ENCODE peak calls at places on chromosomes 5 and 9, in nine cellular contexts. X, V, L, Q, W, S, P, O and F are unnamed samples.

GRCh38 chr9:106689089-106689488 is 173.9 kb upstream of the ZNF462 start:
- DNase-seq in X (no peak), V (no peak), L (no peak), Q (no peak), W (no peak), S (no peak), P (no peak), O (no peak), F (no peak)

GRCh38 chr5:39376293-39376714 is 12.0 kb upstream of the C9 start:
- DNase-seq in X (peak; percentile 30), V (no peak), L (peak; percentile 72), Q (no peak), W (peak; percentile 22), S (no peak), P (no peak), O (peak; percentile 27), F (peak; percentile 32)

GRCh38 chr5:33941090-33941489 is 4.9 kb downstream of the RXFP3 start:
- DNase-seq in X (no peak), V (no peak), L (no peak), Q (no peak), W (no peak), S (no peak), P (no peak), O (no peak), F (no peak)

GRCh38 chr5:65769539-65769938 is 47.5 kb downstream of the NLN start:
- DNase-seq in X (no peak), V (no peak), L (peak; percentile 74), Q (no peak), W (peak; percentile 2), S (no peak), P (no peak), O (no peak), F (no peak)

GRCh38 chr9:99029083-99029482 is 75.8 kb upstream of the TGFBR1 start:
- DNase-seq in X (no peak), V (no peak), L (no peak), Q (no peak), W (no peak), S (no peak), P (no peak), O (no peak), F (no peak)

GRCh38 chr9:20048437-20048836 is 259.6 kb upstream of the SLC24A2 start:
- DNase-seq in X (no peak), V (no peak), L (no peak), Q (no peak), W (no peak), S (no peak), P (no peak), O (no peak), F (no peak)

GRCh38 chr5:16406630-16407029 is 59.0 kb downstream of the ZNF622 start:
- DNase-seq in X (no peak), V (no peak), L (no peak), Q (no peak), W (no peak), S (no peak), P (no peak), O (no peak), F (no peak)

GRCh38 chr5:61808091-61808490 is 476.0 kb downstream of the ZSWIM6 start:
- DNase-seq in X (peak; percentile 6), V (no peak), L (no peak), Q (no peak), W (no peak), S (no peak), P (peak; percentile 30), O (no peak), F (no peak)

GRCh38 chr9:22423566-22423965 is 23.1 kb upstream of the DMRTA1 start:
- DNase-seq in X (no peak), V (no peak), L (no peak), Q (no peak), W (no peak), S (no peak), P (no peak), O (no peak), F (no peak)

GRCh38 chr5:67166460-67166871 is 30.1 kb downstream of the CD180 start:
- DNase-seq in X (no peak), V (peak; percentile 70), L (no peak), Q (no peak), W (peak; percentile 7), S (peak; percentile 92), P (peak; percentile 63), O (peak; percentile 70), F (no peak)

GRCh38 chr9:93657331-93658111 is 81.1 kb downstream of the PHF2 start:
- DNase-seq in X (no peak), V (peak; percentile 53), L (no peak), Q (no peak), W (no peak), S (peak; percentile 56), P (no peak), O (peak; percentile 5), F (no peak)

GRCh38 chr9:116124472-116125040 is 29.0 kb upstream of the PAPPA start:
- DNase-seq in X (no peak), V (no peak), L (no peak), Q (no peak), W (no peak), S (no peak), P (no peak), O (no peak), F (no peak)

GRCh38 chr9:98253563-98253962 is 1.9 kb downstream of the TBC1D2 start:
- DNase-seq in X (no peak), V (no peak), L (no peak), Q (no peak), W (no peak), S (no peak), P (no peak), O (no peak), F (no peak)

GRCh38 chr9:82488319-82488701 is 499.7 kb downstream of the SPATA31D1 start:
- DNase-seq in X (peak; percentile 30), V (no peak), L (no peak), Q (no peak), W (no peak), S (no peak), P (peak; percentile 41), O (no peak), F (no peak)

GRCh38 chr5:147167529-147167928 is 67.3 kb upstream of the STK32A start:
- DNase-seq in X (no peak), V (no peak), L (no peak), Q (no peak), W (no peak), S (no peak), P (no peak), O (no peak), F (no peak)

GRCh38 chr5:151002250-151002649 is 18.1 kb upstream of the GPX3 start:
- DNase-seq in X (peak; percentile 41), V (no peak), L (peak; percentile 55), Q (no peak), W (peak; percentile 28), S (no peak), P (no peak), O (no peak), F (no peak)

GRCh38 chr9:127107344-127108181 is 14.9 kb downstream of the ANGPTL2 start:
- DNase-seq in X (no peak), V (no peak), L (no peak), Q (no peak), W (no peak), S (no peak), P (no peak), O (no peak), F (no peak)
- H3K27ac ChIP-seq in X (no peak overlapping the region), V (peak overlapping the region; percentile 87), L (no peak overlapping the region), Q (no peak overlapping the region), W (no peak overlapping the region), S (no peak overlapping the region), P (peak overlapping the region; percentile 67), O (peak overlapping the region; percentile 61), F (no peak overlapping the region)

DNA sequence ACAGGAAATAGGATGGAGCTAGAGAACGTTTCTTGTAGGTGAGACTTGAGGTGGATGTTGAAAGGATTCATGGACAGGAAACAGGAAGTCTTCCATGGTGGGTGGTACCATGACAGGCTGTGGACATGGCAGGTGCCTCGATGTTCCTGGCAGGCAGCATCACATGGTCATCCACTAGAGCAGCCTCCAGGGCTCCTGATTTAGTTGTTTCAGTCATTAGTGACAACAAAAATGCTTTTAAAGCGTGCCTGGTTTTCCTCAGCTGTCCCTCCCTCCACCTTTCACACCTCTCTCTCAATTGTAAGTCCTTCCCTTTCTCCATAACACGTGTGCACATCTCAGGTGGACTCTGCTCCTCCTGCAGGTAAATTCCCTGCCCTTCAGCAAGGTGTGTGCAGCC is 25.2 kb upstream of the ASPN start:
- DNase-seq in X (peak; percentile 22), V (no peak), L (no peak), Q (no peak), W (no peak), S (no peak), P (no peak), O (no peak), F (no peak)
- H3K4me1 ChIP-seq in X (peaks cover 24% of the 10 kb centered on the region), V (peaks cover 58% of the 10 kb centered on the region), L (no peaks in the 10 kb centered on the region), Q (peaks cover 3% of the 10 kb centered on the region), W (no peaks in the 10 kb centered on the region), S (no peaks in the 10 kb centered on the region), P (peaks cover 45% of the 10 kb centered on the region), O (peaks cover 43% of the 10 kb centered on the region), F (no peaks in the 10 kb centered on the region)

DNA sequence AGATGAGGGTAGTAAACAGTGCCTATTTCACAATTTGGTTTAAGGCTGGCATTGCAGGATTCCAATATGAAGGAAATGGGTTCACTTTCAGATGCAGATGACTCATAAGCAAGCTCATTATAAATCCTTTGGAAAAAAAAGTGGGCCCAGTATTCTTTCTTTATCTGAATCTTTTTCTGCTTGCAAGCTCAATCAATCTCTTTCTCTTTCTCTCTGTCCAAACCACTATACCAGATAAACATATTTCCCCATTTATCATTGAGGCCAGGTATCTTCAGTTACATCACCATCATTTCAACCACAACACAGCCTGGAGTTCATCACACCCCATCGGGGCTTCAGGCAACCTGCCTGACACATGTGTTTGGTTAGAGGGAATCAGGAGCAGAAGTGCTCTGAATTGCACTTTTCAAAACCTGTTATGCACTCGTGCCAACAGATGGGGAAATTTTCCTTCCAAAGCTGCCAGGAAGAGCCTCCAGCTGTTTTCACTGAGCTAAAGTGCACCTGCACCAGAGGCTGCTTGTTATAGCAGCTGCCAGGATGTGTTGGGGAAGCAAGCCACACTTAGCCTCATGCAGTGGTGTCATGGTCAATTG is 30.0 kb upstream of the MAMDC2 start:
- DNase-seq in X (peak; percentile 52), V (peak; percentile 82), L (peak; percentile 12), Q (no peak), W (no peak), S (no peak), P (no peak), O (no peak), F (no peak)
- TF ChIP-seq POLR2AphosphoS5 in X (peak; percentile 96), V (peak; percentile 43), L (no peak), Q (no peak), W (no peak), S (no peak), P (no peak), O (peak; percentile 17), F (no peak)

DNA sequence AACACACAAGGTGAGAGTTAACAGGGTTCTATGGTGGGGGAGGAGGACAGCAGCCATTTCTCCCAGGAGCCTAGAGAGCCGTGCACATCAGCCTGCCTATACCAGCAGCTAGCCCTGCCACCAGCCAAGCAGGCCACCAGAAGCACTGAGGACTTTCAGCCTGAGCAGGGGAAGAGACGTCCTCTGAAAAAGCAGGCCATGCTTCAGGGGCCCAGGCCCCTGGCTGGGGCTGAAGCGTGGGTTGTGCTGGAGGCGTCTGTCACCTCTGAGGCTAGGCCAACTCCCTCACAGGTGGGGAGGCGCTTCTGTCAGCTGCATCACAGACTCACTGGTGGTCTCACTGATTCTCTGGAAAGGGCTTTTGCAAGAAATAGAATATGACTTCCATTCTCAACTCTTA is 16.3 kb downstream of the FSTL4 start:
- DNase-seq in X (no peak), V (no peak), L (no peak), Q (no peak), W (no peak), S (no peak), P (no peak), O (no peak), F (no peak)
- H3K27ac ChIP-seq in X (no peak overlapping the region), V (no peak overlapping the region), L (no peak overlapping the region), Q (no peak overlapping the region), W (no peak overlapping the region), S (no peak overlapping the region), P (no peak overlapping the region), O (no peak overlapping the region), F (no peak overlapping the region)